ENCODE peak calls at places on chromosomes 1 and 21, in nine cellular contexts. I is CD4-positive, alpha-beta T cell; K is MG63; A is stimulated activated CD4-positive, alpha-beta T cell treated with anti-CD3 and anti-CD28 coated beads, Interleukin-4, amount 100 ng/mL, for 24 hours; M is smooth muscle cell of the brain vasculature; U is AG09309; W is NCI-H1105 treated with DMSO at 0.1 percent for 48 hours; G is stimulated activated naive CD4-positive, alpha-beta T cell; H is activated T-cell treated with anti-CD3 and anti-CD28 coated beads for 1 hour. O is an unnamed sample.

GRCh38 chr1:48776400-48777218 is at the start of gene BEND5:
- DNase-seq in M (no peak), U (no peak), H (peak; percentile 42), G (peak; percentile 75), K (peak; percentile 10), A (peak; percentile 26), W (peak; percentile 89), I (peak; percentile 31), O (peak; percentile 77)

GRCh38 chr1:231663211-231663792 is 36.7 kb downstream of the DISC1 start:
- DNase-seq in K (no peak), U (no peak), W (no peak), M (no peak), I (no peak), H (no peak), G (no peak), A (no peak), O (no peak)

GRCh38 chr1:19828546-19828945 is 13.5 kb upstream of the RNF186 start:
- DNase-seq in K (peak; percentile 32), H (no peak), U (no peak), I (no peak), W (no peak), G (no peak), A (no peak), M (no peak), O (no peak)

GRCh38 chr1:113742515-113742914 is 16.8 kb downstream of the PHTF1 start:
- DNase-seq in M (no peak), K (no peak), W (no peak), I (no peak), H (no peak), U (no peak), G (no peak), A (no peak), O (no peak)

GRCh38 chr21:43771698-43772367 is 4.3 kb downstream of the CSTB start:
- DNase-seq in G (no peak), K (no peak), I (no peak), M (no peak), H (no peak), A (no peak), U (no peak), W (no peak), O (no peak)

GRCh38 chr1:95386915-95387314 is 152.9 kb downstream of the RWDD3 start:
- DNase-seq in U (no peak), G (no peak), M (no peak), K (no peak), H (no peak), I (no peak), W (no peak), A (no peak), O (no peak)

GRCh38 chr1:97505816-97506215 is 415.0 kb downstream of the DPYD start:
- DNase-seq in A (no peak), I (no peak), G (no peak), U (no peak), K (no peak), W (no peak), H (no peak), M (no peak), O (no peak)

GRCh38 chr1:88746916-88747315 is 62.8 kb downstream of the PKN2 start:
- DNase-seq in H (no peak), K (no peak), U (no peak), G (no peak), A (no peak), W (no peak), M (no peak), I (no peak), O (no peak)

GRCh38 chr1:8913457-8913856 is 32.2 kb upstream of the CA6 start:
- DNase-seq in H (no peak), K (no peak), W (no peak), G (no peak), A (no peak), I (no peak), M (no peak), U (no peak), O (no peak)

GRCh38 chr1:101291562-101292035 is 54.8 kb downstream of the S1PR1 start:
- DNase-seq in A (peak; percentile 57), G (peak; percentile 52), M (no peak), U (peak; percentile 71), K (peak; percentile 5), W (peak; percentile 18), H (no peak), I (no peak), O (no peak)

GRCh38 chr21:25929859-25930520 is 195.2 kb downstream of the GABPA start:
- DNase-seq in G (no peak), M (no peak), K (no peak), I (no peak), U (no peak), A (no peak), W (no peak), H (no peak), O (no peak)

GRCh38 chr1:59432531-59433439 is 135.9 kb downstream of the FGGY start:
- DNase-seq in I (no peak), A (peak; percentile 6), U (no peak), H (no peak), W (no peak), G (no peak), M (no peak), K (no peak), O (no peak)

GRCh38 chr1:220407101-220407683 is 120.7 kb upstream of the MARK1 start:
- DNase-seq in W (no peak), G (no peak), H (no peak), U (peak; percentile 5), A (no peak), I (no peak), K (no peak), M (no peak), O (no peak)

GRCh38 chr1:92851729-92852128 is 19.9 kb downstream of the RPL5 start:
- DNase-seq in M (no peak), A (no peak), I (no peak), K (no peak), H (no peak), U (no peak), W (peak; percentile 66), G (no peak), O (no peak)

GRCh38 chr1:110634455-110635281 is 28.5 kb upstream of the KCNA2 start:
- DNase-seq in G (no peak), I (no peak), H (peak; percentile 42), W (no peak), A (peak; percentile 81), M (no peak), K (peak; percentile 88), U (no peak), O (peak; percentile 43)

GRCh38 chr1:228804173-228804572 is 68.9 kb downstream of the RHOU start:
- DNase-seq in A (no peak), I (no peak), G (no peak), M (no peak), W (no peak), U (no peak), H (no peak), K (no peak), O (no peak)

GRCh38 chr1:205585835-205586785 is 45.7 kb downstream of the ELK4 start:
- DNase-seq in M (no peak), A (no peak), I (no peak), G (no peak), U (no peak), W (no peak), K (no peak), H (no peak), O (no peak)

GRCh38 chr1:67880056-67880601 is 46.9 kb upstream of the GNG12 start:
- DNase-seq in W (peak; percentile 96), H (no peak), A (no peak), M (no peak), G (no peak), I (no peak), U (peak; percentile 64), K (peak; percentile 63), O (no peak)

GRCh38 chr21:36478207-36478701 is 1.7 kb downstream of the CLDN14 start:
- DNase-seq in U (peak; percentile 68), G (no peak), K (peak; percentile 62), A (peak; percentile 21), M (no peak), W (no peak), H (no peak), I (no peak), O (no peak)

GRCh38 chr1:109864063-109864822 is 46.4 kb upstream of the CSF1 start:
- DNase-seq in W (no peak), H (no peak), K (peak; percentile 68), U (no peak), G (no peak), A (no peak), M (no peak), I (no peak), O (no peak)

GRCh38 chr1:193348126-193349045 is 162.0 kb upstream of the B3GALT2 start:
- DNase-seq in K (no peak), U (peak; percentile 17), A (no peak), I (no peak), M (peak; percentile 12), W (no peak), H (no peak), G (no peak), O (no peak)